ENCODE peak calls at places on chromosomes 4 and X, in five cellular contexts. M, C, X, U and B are unnamed samples.

GRCh38 chr4:81566076-81566663 is 94.5 kb upstream of the RASGEF1B start:
- DNase-seq in C (no peak), U (no peak), M (no peak), X (no peak), B (no peak)

GRCh38 chrX:47573334-47574095 is 8.7 kb upstream of the TIMP1 start:
- DNase-seq in U (peak; percentile 58), C (no peak), M (no peak), X (peak; percentile 32), B (peak; percentile 80)

GRCh38 chr4:18568600-18568999 is 547.0 kb upstream of the LCORL start:
- DNase-seq in M (no peak), C (no peak), U (no peak), X (no peak), B (no peak)

GRCh38 chrX:153482376-153483015 is 12.1 kb upstream of the HAUS7 start:
- DNase-seq in U (no peak), M (no peak), C (no peak), X (no peak), B (no peak)

GRCh38 chr4:165828928-165829327 is 44.1 kb upstream of the TLL1 start:
- DNase-seq in C (no peak), U (no peak), M (no peak), X (no peak), B (no peak)

GRCh38 chrX:10048695-10049094 is 81.5 kb downstream of the CLDN34 start:
- DNase-seq in U (no peak), X (no peak), M (no peak), C (no peak), B (no peak)

GRCh38 chrX:30702736-30703135 is 49.5 kb downstream of the GK start:
- DNase-seq in U (peak; percentile 78), M (no peak), X (peak; percentile 21), C (no peak), B (no peak)

GRCh38 chr4:78775278-78776030 is 696 bp upstream of the BMP2K start:
- DNase-seq in X (peak; percentile 75), M (peak; percentile 71), C (peak; percentile 81), U (peak; percentile 63), B (peak; percentile 78)

GRCh38 chr4:22202351-22203343 is 254.1 kb upstream of the KCNIP4 start:
- DNase-seq in M (no peak), C (no peak), X (no peak), U (peak; percentile 42), B (no peak)

GRCh38 chr4:2135083-2135482 is 76.0 kb downstream of the NAT8L start:
- DNase-seq in U (peak; percentile 28), C (peak; percentile 10), X (peak; percentile 64), M (no peak), B (no peak)

GRCh38 chrX:128975716-128976115 is 547.6 kb downstream of the SMARCA1 start:
- DNase-seq in M (peak; percentile 23), U (no peak), X (peak; percentile 1), C (no peak), B (no peak)

GRCh38 chr4:173525118-173526033 is 4.7 kb downstream of the HAND2 start:
- DNase-seq in X (no peak), C (no peak), M (no peak), U (no peak), B (no peak)

GRCh38 chr4:128355301-128355700 is 67.7 kb upstream of the PGRMC2 start:
- DNase-seq in X (peak; percentile 26), U (no peak), M (no peak), C (no peak), B (no peak)

GRCh38 chr4:35818520-35818919 is 425.8 kb downstream of the ARAP2 start:
- DNase-seq in U (no peak), M (no peak), X (peak; percentile 59), C (no peak), B (no peak)

GRCh38 chr4:146333187-146333894 is 119.0 kb downstream of the REELD1 start:
- DNase-seq in X (peak; percentile 95), C (no peak), M (peak; percentile 7), U (peak; percentile 89), B (no peak)

GRCh38 chr4:151489462-151490203 is 80.7 kb downstream of the FHIP1A start:
- DNase-seq in U (no peak), C (no peak), M (peak; percentile 12), X (no peak), B (no peak)

GRCh38 chrX:32448320-32448719 is 763.0 kb downstream of the DMD start:
- DNase-seq in U (no peak), C (no peak), X (peak; percentile 15), M (peak; percentile 0), B (no peak)

GRCh38 chr4:92599044-92599443 is 295.3 kb downstream of the GRID2 start:
- DNase-seq in X (no peak), U (no peak), M (no peak), C (no peak), B (no peak)

GRCh38 chrX:35919536-35920309 is at the start of gene CFAP47:
- DNase-seq in C (no peak), U (no peak), X (peak; percentile 1), M (no peak), B (no peak)

GRCh38 chr4:23040539-23040938 is 347.8 kb downstream of the GBA3 start:
- DNase-seq in U (no peak), M (no peak), X (no peak), C (no peak), B (no peak)

GRCh38 chrX:129523076-129524055 is at the start of gene SMARCA1:
- DNase-seq in C (peak; percentile 3), U (peak; percentile 61), M (peak; percentile 65), X (peak; percentile 30), B (peak; percentile 26)

GRCh38 chrX:129144172-129145038 is 378.9 kb downstream of the SMARCA1 start:
- DNase-seq in X (no peak), U (peak; percentile 12), M (peak; percentile 94), C (no peak), B (no peak)

GRCh38 chr4:1792832-1793495 is at the start of gene FGFR3:
- DNase-seq in X (no peak), C (peak; percentile 17), U (no peak), M (peak; percentile 48), B (no peak)

GRCh38 chrX:73943572-73943899 is 360.4 kb upstream of the ZCCHC13 start:
- DNase-seq in U (no peak), C (no peak), X (no peak), M (no peak), B (no peak)

GRCh38 chr4:118289794-118290193 is 63.0 kb downstream of the PRSS12 start:
- DNase-seq in X (no peak), M (no peak), U (peak; percentile 75), C (no peak), B (no peak)

GRCh38 chr4:151952711-151953254 is 192.0 kb upstream of the GATB start:
- DNase-seq in C (no peak), M (no peak), U (no peak), X (no peak), B (no peak)

GRCh38 chr4:6114601-6115000 is 85.7 kb downstream of the JAKMIP1 start:
- DNase-seq in U (no peak), M (no peak), C (no peak), X (no peak), B (no peak)

GRCh38 chr4:95027906-95028618 is 270.3 kb downstream of the BMPR1B start:
- DNase-seq in U (no peak), M (no peak), C (no peak), X (no peak), B (no peak)

GRCh38 chr4:174538123-174538875 is 16.0 kb upstream of the HPGD start:
- DNase-seq in C (no peak), U (no peak), X (no peak), M (peak; percentile 57), B (no peak)

GRCh38 chr4:48653217-48654014 is 126.7 kb downstream of the FRYL start:
- DNase-seq in M (no peak), U (peak; percentile 84), C (no peak), X (peak; percentile 12), B (no peak)

GRCh38 chr4:140257461-140258305 is 103.7 kb upstream of the MAML3 start:
- DNase-seq in U (peak; percentile 18), C (no peak), M (no peak), X (no peak), B (no peak)

GRCh38 chr4:151202851-151203455 is 74.0 kb upstream of the PRSS48 start:
- DNase-seq in C (no peak), U (peak; percentile 53), M (no peak), X (no peak), B (no peak)

GRCh38 chr4:174757736-174758135 is 71.3 kb downstream of the GLRA3 start:
- DNase-seq in U (no peak), X (peak; percentile 13), C (no peak), M (no peak), B (no peak)

GRCh38 chr4:55444822-55445221 is 49.1 kb downstream of the TMEM165 start:
- DNase-seq in U (peak; percentile 36), X (peak; percentile 29), M (peak; percentile 7), C (no peak), B (no peak)